ENCODE peak calls at places on chromosomes 11 and 22, in eight cellular contexts. B is midbrain; V is GM13977; N is NCI-H2029; K is AG20443; Y is testis; Q is naive thymus-derived CD4-positive, alpha-beta T cell; Z is HS-27A. T is an unnamed sample.

GRCh38 chr11:74380746-74381439 is 17.3 kb downstream of the PGM2L1 start:
- DNase-seq in B (no peak), V (no peak), N (peak; percentile 98), K (no peak), Y (no peak), Q (no peak), Z (no peak), T (no peak)

GRCh38 chr11:133526790-133527189 is 5.5 kb downstream of the OPCML start:
- DNase-seq in B (no peak), V (no peak), N (no peak), K (no peak), Y (no peak), Q (no peak), Z (no peak), T (no peak)

GRCh38 chr11:120715239-120715638 is 203.7 kb downstream of the GRIK4 start:
- DNase-seq in B (no peak), V (peak; percentile 70), N (no peak), K (peak; percentile 47), Y (no peak), Q (no peak), Z (no peak), T (no peak)

GRCh38 chr11:121057922-121058321 is 34.0 kb downstream of the TBCEL start:
- DNase-seq in B (no peak), V (no peak), N (no peak), K (no peak), Y (no peak), Q (no peak), Z (no peak), T (no peak)

GRCh38 chr11:44877908-44878459 is 72.7 kb downstream of the TP53I11 start:
- DNase-seq in B (no peak), V (no peak), N (no peak), K (peak; percentile 40), Y (no peak), Q (no peak), Z (no peak), T (no peak)

GRCh38 chr11:44380820-44381219 is 70.9 kb upstream of the ALX4 start:
- DNase-seq in B (no peak), V (no peak), N (no peak), K (no peak), Y (no peak), Q (no peak), Z (no peak), T (no peak)

GRCh38 chr11:82896183-82896582 is 4.0 kb downstream of the PRCP start:
- DNase-seq in B (no peak), V (no peak), N (no peak), K (no peak), Y (no peak), Q (no peak), Z (no peak), T (no peak)

GRCh38 chr11:120954381-120954780 is 69.5 kb upstream of the TBCEL start:
- DNase-seq in B (no peak), V (no peak), N (no peak), K (no peak), Y (no peak), Q (no peak), Z (no peak), T (no peak)

GRCh38 chr11:70048279-70049024 is 29.7 kb upstream of the ANO1 start:
- DNase-seq in B (no peak), V (no peak), N (no peak), K (no peak), Y (no peak), Q (no peak), Z (no peak), T (no peak)

GRCh38 chr11:112751312-112751711 is 209.9 kb upstream of the NCAM1 start:
- DNase-seq in B (no peak), V (no peak), N (no peak), K (no peak), Y (no peak), Q (no peak), Z (no peak), T (no peak)

GRCh38 chr22:35950262-35950661 is 78.4 kb downstream of the RBFOX2 start:
- DNase-seq in B (no peak), V (no peak), N (no peak), K (no peak), Y (no peak), Q (no peak), Z (no peak), T (no peak)

GRCh38 chr11:47248304-47248663 is 330 bp downstream of the ACP2 start:
- DNase-seq in B (no peak), V (no peak), N (no peak), K (peak; percentile 47), Y (no peak), Q (no peak), Z (no peak), T (no peak)

GRCh38 chr11:103850419-103851165 is 185.8 kb upstream of the DDI1 start:
- DNase-seq in B (no peak), V (no peak), N (no peak), K (no peak), Y (no peak), Q (no peak), Z (no peak), T (no peak)

GRCh38 chr11:12114487-12115033 is 4.2 kb downstream of the MICAL2 start:
- DNase-seq in B (no peak), V (no peak), N (no peak), K (no peak), Y (peak; percentile 80), Q (no peak), Z (no peak), T (no peak)

GRCh38 chr22:30116362-30117117 is 36.3 kb downstream of the HORMAD2 start:
- DNase-seq in B (no peak), V (no peak), N (peak; percentile 12), K (peak; percentile 57), Y (no peak), Q (no peak), Z (peak; percentile 29), T (no peak)

GRCh38 chr11:117313103-117313502 is 3.0 kb downstream of the BACE1 start:
- DNase-seq in B (no peak), V (no peak), N (no peak), K (no peak), Y (no peak), Q (no peak), Z (no peak), T (no peak)

GRCh38 chr22:33851240-33851639 is 69.0 kb downstream of the LARGE1 start:
- DNase-seq in B (no peak), V (no peak), N (no peak), K (no peak), Y (no peak), Q (no peak), Z (no peak), T (no peak)